ENCODE peak calls at places on chromosomes 11 and 22, in eight cellular contexts. W is tibial artery; Z is A549; X is CD8-positive, alpha-beta T cell; F is left ventricle myocardium inferior; P is psoas muscle; Y is AG04449; N is mammary epithelial cell. H is an unnamed sample.

GRCh38 chr11:106281455-106282173 is 204.2 kb downstream of the AASDHPPT start:
- DNase-seq in W (no peak), F (no peak), N (peak; percentile 86), Z (peak; percentile 1), Y (peak; percentile 50), X (no peak), P (no peak), H (peak; percentile 95)

GRCh38 chr11:65500262-65501004 is 1.6 kb downstream of the MALAT1 start:
- DNase-seq in F (no peak), Y (no peak), W (peak; percentile 67), Z (no peak), N (peak; percentile 49), P (peak; percentile 72), X (peak; percentile 40), H (peak; percentile 67)

GRCh38 chr11:8749202-8749601 is 66.6 kb downstream of the RPL27A start:
- DNase-seq in F (no peak), X (no peak), Y (no peak), N (no peak), P (no peak), Z (no peak), W (no peak), H (no peak)

GRCh38 chr22:50184004-50184461 is 1.7 kb upstream of the TRABD start:
- DNase-seq in N (no peak), W (peak; percentile 85), Y (no peak), F (peak; percentile 82), X (no peak), Z (no peak), P (peak; percentile 80), H (peak; percentile 81)

GRCh38 chr11:8699903-8700302 is 17.3 kb downstream of the RPL27A start:
- DNase-seq in Y (no peak), N (peak; percentile 74), P (no peak), X (no peak), W (peak; percentile 73), Z (no peak), F (no peak), H (peak; percentile 79)

GRCh38 chr11:76807206-76807875 is 24.2 kb downstream of the TSKU start:
- DNase-seq in Z (peak; percentile 76), X (peak; percentile 59), N (peak; percentile 46), F (peak; percentile 86), P (peak; percentile 93), W (peak; percentile 93), Y (no peak), H (peak; percentile 85)

GRCh38 chr11:119298726-119299125 is 18.2 kb downstream of the MCAM start:
- DNase-seq in Z (no peak), W (no peak), P (peak; percentile 94), N (no peak), F (peak; percentile 65), Y (no peak), X (no peak), H (no peak)

GRCh38 chr22:26670459-26670858 is 13.1 kb downstream of the MIAT start:
- DNase-seq in N (no peak), X (no peak), P (no peak), Y (no peak), F (no peak), Z (no peak), W (no peak), H (no peak)

GRCh38 chr11:23103403-23103802 is 243.1 kb upstream of the CCDC179 start:
- DNase-seq in F (no peak), W (no peak), Y (peak; percentile 23), N (no peak), Z (no peak), P (no peak), X (no peak), H (no peak)

GRCh38 chr11:34999453-34999852 is 83.0 kb downstream of the PDHX start:
- DNase-seq in F (no peak), Y (no peak), W (no peak), Z (no peak), P (no peak), N (no peak), X (no peak), H (no peak)

GRCh38 chr22:28023036-28023435 is 104.0 kb upstream of the PITPNB start:
- DNase-seq in X (no peak), Z (no peak), N (no peak), F (peak; percentile 11), W (no peak), Y (no peak), P (no peak), H (no peak)

GRCh38 chr11:109432105-109432504 is 10.1 kb downstream of the C11orf87 start:
- DNase-seq in W (no peak), Z (no peak), X (no peak), N (no peak), F (no peak), P (no peak), Y (peak; percentile 50), H (no peak)

GRCh38 chr11:15180212-15180814 is 65.6 kb downstream of the INSC start:
- DNase-seq in Y (no peak), N (no peak), Z (no peak), X (no peak), W (no peak), P (no peak), F (no peak), H (peak; percentile 2)

GRCh38 chr22:46537221-46537945 is at the start of gene CELSR1:
- DNase-seq in Y (no peak), X (no peak), N (peak; percentile 83), Z (peak; percentile 72), P (peak; percentile 43), F (peak; percentile 28), W (no peak), H (peak; percentile 22)

GRCh38 chr22:37237371-37238268 is 6.4 kb downstream of the RAC2 start:
- DNase-seq in P (peak; percentile 12), Z (no peak), X (peak; percentile 58), N (no peak), F (no peak), Y (no peak), W (no peak), H (peak; percentile 43)

GRCh38 chr11:119671048-119671447 is 58.0 kb downstream of the NECTIN1 start:
- DNase-seq in Y (no peak), F (peak; percentile 89), X (no peak), W (no peak), Z (no peak), N (no peak), P (peak; percentile 87), H (peak; percentile 94)

GRCh38 chr22:37630839-37631435 is 8.5 kb upstream of the SH3BP1 start:
- DNase-seq in X (no peak), P (no peak), F (no peak), N (no peak), W (no peak), Z (no peak), Y (no peak), H (peak; percentile 49)

GRCh38 chr11:7648264-7648663 is 25.0 kb downstream of the CYB5R2 start:
- DNase-seq in W (no peak), Y (no peak), X (no peak), P (no peak), F (no peak), Z (no peak), N (no peak), H (no peak)

GRCh38 chr11:7646866-7647265 is 26.4 kb downstream of the CYB5R2 start:
- DNase-seq in X (no peak), P (no peak), F (no peak), Y (no peak), N (no peak), W (no peak), Z (no peak), H (no peak)

GRCh38 chr11:7654094-7654742 is 19.1 kb downstream of the CYB5R2 start:
- DNase-seq in F (no peak), W (no peak), N (no peak), P (no peak), Z (no peak), X (no peak), Y (no peak), H (no peak)

GRCh38 chr11:7651700-7652099 is 21.6 kb downstream of the CYB5R2 start:
- DNase-seq in N (no peak), F (no peak), Z (no peak), P (peak; percentile 54), W (no peak), X (no peak), Y (no peak), H (no peak)

DNA sequence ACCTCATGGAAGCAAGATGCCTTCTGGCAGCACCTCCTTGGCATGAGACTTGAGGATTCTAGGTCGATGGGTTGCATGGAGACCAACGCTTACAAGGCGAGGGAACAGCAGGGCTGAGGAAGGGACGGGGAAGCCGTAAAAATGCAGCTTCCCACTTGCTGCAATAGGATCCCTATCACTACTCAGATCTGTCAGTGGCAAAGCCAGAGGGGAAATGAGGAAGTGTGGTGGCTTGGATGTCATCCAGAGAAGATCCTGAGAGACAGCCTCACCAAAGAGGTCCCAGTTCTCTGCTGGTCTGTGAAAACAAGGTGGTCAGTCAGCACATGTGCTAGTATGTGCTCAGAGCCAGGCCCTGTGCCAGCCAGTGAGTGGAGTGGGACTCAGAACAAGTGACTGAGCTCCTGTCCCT is 22.2 kb downstream of the CYB5R2 start:
- DNase-seq in X (no peak), N (no peak), Z (no peak), W (no peak), Y (no peak), P (no peak), F (no peak), H (no peak)
- H3K4me3 ChIP-seq in X (no peak overlapping the region), N (no peak overlapping the region), Z (no peak overlapping the region), W (no peak overlapping the region), Y (no peak overlapping the region), P (no peak overlapping the region), F (no peak overlapping the region), H (no peak overlapping the region)

GRCh38 chr11:99865951-99866350 is 821.1 kb upstream of the ARHGAP42 start:
- DNase-seq in Z (no peak), X (no peak), N (no peak), P (no peak), Y (no peak), F (no peak), W (no peak), H (no peak)
- TF ChIP-seq CTCF in Z (no peak), X (no peak), N (no peak), P (no peak), Y (no peak), F (no peak), W (no peak), H (no peak)

GRCh38 chr11:112830255-112830654 is 131.0 kb upstream of the NCAM1 start:
- DNase-seq in F (no peak), P (no peak), Y (no peak), W (no peak), Z (no peak), N (no peak), X (no peak), H (no peak)
- H3K4me3 ChIP-seq in F (no peak overlapping the region), P (no peak overlapping the region), Y (no peak overlapping the region), W (no peak overlapping the region), Z (no peak overlapping the region), N (no peak overlapping the region), X (no peak overlapping the region), H (no peak overlapping the region)

DNA sequence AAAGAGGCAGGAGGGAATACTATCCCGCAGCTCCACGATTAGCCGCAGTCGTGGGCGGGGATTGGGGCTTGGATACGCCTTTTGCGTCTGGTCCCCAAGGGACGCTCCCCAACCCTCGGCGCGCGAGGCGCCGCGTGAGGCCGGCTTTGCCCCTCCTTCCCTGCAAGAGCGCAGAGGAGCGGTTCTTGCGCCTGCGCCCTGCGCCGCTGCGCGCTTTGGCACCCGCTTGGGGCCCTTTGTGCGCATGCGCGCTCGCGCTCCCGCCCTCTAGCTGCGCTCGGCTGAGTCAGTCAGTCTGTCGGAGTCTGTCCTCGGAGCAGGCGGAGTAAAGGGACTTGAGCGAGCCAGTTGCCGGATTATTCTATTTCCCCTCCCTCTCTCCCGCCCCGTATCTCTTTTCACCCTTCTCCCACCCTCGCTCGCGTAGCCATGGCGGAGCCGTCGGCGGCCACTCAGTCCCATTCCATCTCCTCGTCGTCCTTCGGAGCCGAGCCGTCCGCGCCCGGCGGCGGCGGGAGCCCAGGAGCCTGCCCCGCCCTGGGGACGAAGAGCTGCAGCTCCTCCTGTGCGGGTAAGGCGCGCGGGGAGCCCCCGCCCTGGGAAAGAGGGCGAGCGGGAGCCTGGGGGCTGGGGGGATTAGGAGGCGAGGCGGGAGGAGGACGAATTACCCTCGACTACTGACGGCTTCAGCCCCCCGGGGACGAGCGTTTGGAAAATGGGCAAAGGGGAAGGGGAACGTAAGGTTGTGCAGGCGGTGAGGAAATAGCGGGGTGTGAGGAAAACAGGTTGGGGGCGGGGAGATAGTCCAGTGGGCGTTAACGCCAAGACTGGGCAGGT is at the start of gene RTN3:
- DNase-seq in Z (peak; percentile 94), Y (peak; percentile 82), P (peak; percentile 98), W (peak; percentile 99), N (peak; percentile 98), F (peak; percentile 96), X (peak; percentile 97), H (peak; percentile 99)
- TF ChIP-seq CTCF in Z (no peak), Y (no peak), P (peak; percentile 10), W (no peak), N (peak; percentile 8), F (peak; percentile 54), X (peak; percentile 47), H (no peak)